ENCODE peak calls at places on chromosomes 7 and 10, in four cellular contexts. D, E, C and S are unnamed samples.

GRCh38 chr10:26800468-26800867 is 60.3 kb downstream of the ABI1 start:
- DNase-seq in C (no peak), E (no peak), D (no peak), S (no peak)

GRCh38 chr10:102033787-102034186 is 22.2 kb downstream of the ARMH3 start:
- DNase-seq in C (no peak), D (no peak), E (no peak), S (no peak)

GRCh38 chr10:128324058-128324457 is 197.8 kb upstream of the MKI67 start:
- DNase-seq in D (no peak), C (no peak), E (no peak), S (no peak)

GRCh38 chr10:21173964-21174669 is 277.0 kb upstream of the NEBL start:
- DNase-seq in E (no peak), D (no peak), C (peak), S (no peak)

GRCh38 chr7:96920064-96920463 is 85.3 kb upstream of the DLX6 start:
- DNase-seq in E (no peak), D (no peak), C (no peak), S (no peak)

GRCh38 chr10:73591935-73592699 is 975 bp upstream of the USP54 start:
- DNase-seq in C (no peak), E (no peak), D (peak), S (no peak)

GRCh38 chr7:17185690-17186070 is 112.8 kb upstream of the AHR start:
- DNase-seq in D (no peak), C (no peak), E (no peak), S (peak)

GRCh38 chr10:3761111-3761686 is 23.8 kb downstream of the KLF6 start:
- DNase-seq in C (no peak), E (no peak), D (no peak), S (no peak)

GRCh38 chr7:142401951-142402350 is 144.1 kb upstream of the PRSS58 start:
- DNase-seq in E (no peak), C (no peak), D (no peak), S (no peak)

GRCh38 chr10:26714816-26715487 is 17.5 kb downstream of the PDSS1 start:
- DNase-seq in E (no peak), D (no peak), C (no peak), S (no peak)